ENCODE peak calls at places on chromosome 12, in nine cellular contexts. L, Y, O, U, R, T, A, H and P are unnamed samples. For H3K27me3, the result is how much of the 10 kb centered on the place peaks cover.

GRCh38 chr12:49548822-49549648 is 10.2 kb downstream of the KCNH3 start:
- DNase-seq in L (no peak), Y (peak), O (no peak), U (no peak), R (no peak), T (peak), A (no peak), H (peak), P (no peak)

GRCh38 chr12:53062977-53063707 is 13.3 kb downstream of the TNS2 start:
- DNase-seq in L (peak), Y (no peak), O (no peak), U (no peak), R (no peak), T (no peak), A (peak), H (peak), P (no peak)

GRCh38 chr12:67096533-67097318 is 172.4 kb upstream of the CAND1 start:
- DNase-seq in L (no peak), Y (no peak), O (no peak), U (peak), R (peak), T (no peak), A (no peak), H (peak), P (no peak)

GRCh38 chr12:39427360-39427808 is 15.5 kb downstream of the KIF21A start:
- DNase-seq in L (no peak), Y (no peak), O (no peak), U (no peak), R (peak), T (no peak), A (no peak), H (no peak), P (no peak)

GRCh38 chr12:1633459-1633858 is 4.4 kb downstream of the WNT5B start:
- DNase-seq in L (no peak), Y (peak), O (no peak), U (no peak), R (no peak), T (no peak), A (no peak), H (no peak), P (no peak)

GRCh38 chr12:97493729-97494128 is 31.1 kb downstream of the RMST start:
- DNase-seq in L (no peak), Y (no peak), O (no peak), U (no peak), R (no peak), T (no peak), A (no peak), H (no peak), P (no peak)

GRCh38 chr12:2792670-2793500 is 1.9 kb upstream of the FKBP4 start:
- DNase-seq in L (no peak), Y (no peak), O (no peak), U (no peak), R (no peak), T (peak), A (no peak), H (no peak), P (no peak)

GRCh38 chr12:93128332-93128707 is 199.2 kb upstream of the EEA1 start:
- DNase-seq in L (no peak), Y (no peak), O (no peak), U (no peak), R (no peak), T (no peak), A (no peak), H (no peak), P (no peak)

GRCh38 chr12:10016881-10017280 is 6.5 kb downstream of the CLEC12B start:
- DNase-seq in L (no peak), Y (no peak), O (no peak), U (peak), R (peak), T (no peak), A (no peak), H (peak), P (no peak)

GRCh38 chr12:81078469-81079196 is 754 bp downstream of the ACSS3 start:
- DNase-seq in L (no peak), Y (peak), O (peak), U (no peak), R (peak), T (peak), A (no peak), H (peak), P (peak)

GRCh38 chr12:46450279-46450748 is 77.7 kb upstream of the SLC38A2 start:
- DNase-seq in L (peak), Y (peak), O (peak), U (peak), R (no peak), T (no peak), A (no peak), H (peak), P (peak)

GRCh38 chr12:28217805-28218204 is 27.5 kb downstream of the CCDC91 start:
- DNase-seq in L (no peak), Y (no peak), O (no peak), U (no peak), R (no peak), T (no peak), A (no peak), H (no peak), P (no peak)

GRCh38 chr12:128316078-128316477 is 49.1 kb downstream of the TMEM132C start:
- DNase-seq in L (no peak), Y (no peak), O (no peak), U (no peak), R (no peak), T (no peak), A (no peak), H (no peak), P (no peak)

GRCh38 chr12:120181991-120182631 is 12.4 kb downstream of the GCN1 start:
- DNase-seq in L (no peak), Y (peak), O (no peak), U (peak), R (peak), T (no peak), A (no peak), H (peak), P (peak)

GRCh38 chr12:83389237-83389996 is 702.7 kb downstream of the TMTC2 start:
- DNase-seq in L (no peak), Y (no peak), O (no peak), U (no peak), R (no peak), T (peak), A (no peak), H (no peak), P (no peak)

DNA sequence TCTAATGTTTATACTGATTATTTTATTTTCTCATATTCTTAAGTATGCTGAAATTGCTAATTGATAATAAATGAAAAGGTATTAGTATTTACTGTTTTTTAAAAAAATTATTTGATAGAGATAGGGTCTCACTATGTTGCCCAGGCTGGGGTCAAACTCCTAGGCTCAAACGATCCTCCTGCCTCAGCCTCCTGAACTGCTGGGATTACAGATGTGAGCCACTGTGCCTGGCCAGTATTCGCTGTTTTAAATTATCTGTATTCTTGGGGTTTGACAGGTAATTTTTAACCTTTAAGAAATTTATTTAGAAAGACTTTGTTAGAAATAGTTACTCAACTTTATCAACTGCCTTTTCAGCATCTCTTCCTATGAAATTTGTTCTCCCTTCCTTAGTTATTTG is 32.2 kb downstream of the RAN start:
- DNase-seq in L (no peak), Y (no peak), O (no peak), U (no peak), R (no peak), T (no peak), A (no peak), H (no peak), P (no peak)
- TF ChIP-seq CTCF in L (no peak), Y (no peak), O (no peak), U (no peak), R (no peak), T (no peak), A (no peak), H (no peak), P (no peak)

GRCh38 chr12:107319536-107320030 is 226.2 kb upstream of the CRY1 start:
- DNase-seq in L (no peak), Y (peak), O (no peak), U (peak), R (no peak), T (peak), A (no peak), H (no peak), P (no peak)
- H3K27me3 ChIP-seq in L (under half), Y (half or more), O (under half), U (under half), R (under half), T (half or more), A (half or more), H (half or more), P (under half)

GRCh38 chr12:87150969-87151662 is 878.1 kb downstream of the C12orf50 start:
- DNase-seq in L (no peak), Y (no peak), O (no peak), U (peak), R (peak), T (peak), A (no peak), H (no peak), P (no peak)
- TF ChIP-seq CTCF in L (no peak), Y (no peak), O (no peak), U (no peak), R (no peak), T (peak), A (no peak), H (no peak), P (no peak)

DNA sequence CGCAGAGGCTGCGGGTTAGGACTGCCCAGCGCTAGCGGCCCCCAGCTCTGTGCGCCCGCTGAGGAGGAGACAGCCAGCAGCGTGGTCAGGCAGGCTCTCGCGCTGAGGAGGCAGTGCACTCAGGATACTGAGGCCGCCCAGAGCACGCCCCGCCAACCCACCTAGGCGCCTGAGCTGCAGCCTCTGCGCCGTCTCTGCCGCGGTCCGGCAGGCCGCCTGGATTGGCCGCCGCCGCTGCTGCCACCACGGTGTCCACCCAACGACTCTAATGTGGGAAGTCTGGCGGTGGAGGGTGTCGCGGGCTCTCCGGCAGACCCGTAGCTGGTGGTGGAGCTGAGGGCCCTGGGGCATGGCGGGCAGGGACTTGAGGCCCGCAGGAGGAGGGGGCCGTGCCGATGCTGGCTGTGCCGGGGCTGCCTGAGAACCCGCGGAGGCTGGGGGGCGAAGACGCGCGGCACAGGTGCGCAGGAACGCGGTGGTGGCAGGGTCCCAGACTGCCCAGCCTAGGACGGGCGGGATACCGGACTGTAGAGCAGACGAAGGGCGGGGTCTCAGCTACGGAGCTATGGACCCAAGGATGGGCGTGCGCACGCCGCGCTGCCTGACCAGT is 69.9 kb downstream of the ASCL4 start:
- DNase-seq in L (no peak), Y (peak), O (no peak), U (no peak), R (no peak), T (peak), A (no peak), H (no peak), P (no peak)
- H3K27me3 ChIP-seq in L (under half), Y (half or more), O (under half), U (under half), R (under half), T (half or more), A (under half), H (half or more), P (under half)

GRCh38 chr12:70849265-70849960 is 71.1 kb downstream of the PTPRR start:
- DNase-seq in L (no peak), Y (no peak), O (no peak), U (peak), R (peak), T (no peak), A (no peak), H (peak), P (no peak)
- TF ChIP-seq CTCF in L (peak), Y (peak), O (peak), U (peak), R (peak), T (peak), A (peak), H (peak), P (no peak)

GRCh38 chr12:5043589-5044419 is at the start of gene KCNA5:
- DNase-seq in L (peak), Y (no peak), O (no peak), U (no peak), R (no peak), T (peak), A (no peak), H (peak), P (no peak)
- H3K27me3 ChIP-seq in L (under half), Y (under half), O (under half), U (under half), R (under half), T (half or more), A (under half), H (under half), P (half or more)

GRCh38 chr12:14267724-14268123 is 97.8 kb upstream of the ATF7IP start:
- DNase-seq in L (no peak), Y (no peak), O (no peak), U (no peak), R (no peak), T (no peak), A (no peak), H (no peak), P (no peak)

GRCh38 chr12:14275111-14275510 is 90.4 kb upstream of the ATF7IP start:
- DNase-seq in L (no peak), Y (no peak), O (no peak), U (no peak), R (no peak), T (no peak), A (no peak), H (no peak), P (no peak)

GRCh38 chr12:14272954-14273910 is 92.2 kb upstream of the ATF7IP start:
- DNase-seq in L (no peak), Y (no peak), O (no peak), U (peak), R (peak), T (no peak), A (no peak), H (no peak), P (no peak)

GRCh38 chr12:14273911-14274306 is 91.6 kb upstream of the ATF7IP start:
- DNase-seq in L (no peak), Y (no peak), O (no peak), U (no peak), R (peak), T (no peak), A (no peak), H (no peak), P (no peak)

DNA sequence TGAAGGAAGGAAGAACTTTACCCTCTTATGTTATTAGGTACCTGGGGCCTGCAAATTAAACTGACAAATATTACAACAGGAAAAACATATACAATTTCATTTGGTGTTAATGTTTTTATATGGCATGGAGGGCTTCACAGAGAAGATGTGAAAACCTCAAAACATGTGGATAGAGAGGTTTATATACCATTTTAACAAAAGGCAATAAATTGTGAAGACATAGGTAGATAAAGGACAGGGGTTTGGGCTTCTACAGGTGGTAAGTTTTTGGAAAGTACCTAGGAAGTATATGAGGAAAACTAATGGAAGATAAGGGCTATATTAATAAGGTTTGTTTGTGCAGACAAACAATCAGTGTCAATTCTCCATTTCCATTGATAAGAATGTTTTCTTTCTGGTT is 95.1 kb upstream of the ATF7IP start:
- DNase-seq in L (no peak), Y (no peak), O (no peak), U (no peak), R (no peak), T (no peak), A (no peak), H (no peak), P (no peak)
- TF ChIP-seq CTCF in L (no peak), Y (no peak), O (no peak), U (no peak), R (no peak), T (no peak), A (no peak), H (no peak), P (no peak)